ENCODE peak calls at places on chromosomes 7 and 10, in six cellular contexts. C is occipital lobe, V is NCI-H2081, X is EL, E is MV-4-11, N is NCI-H1092 treated with DMSO at 0.1 percent for 48 hours. P is an unnamed sample.

GRCh38 chr10:28947209-28947608 is 269.9 kb downstream of the BAMBI start:
- DNase-seq in C (no peak), V (no peak), X (peak), E (no peak), N (no peak), P (no peak)

GRCh38 chr10:8331387-8331786 is 276.9 kb downstream of the GATA3 start:
- DNase-seq in C (no peak), V (no peak), X (no peak), E (no peak), N (no peak), P (no peak)

GRCh38 chr10:97539523-97540200 is 32.9 kb upstream of the ANKRD2 start:
- DNase-seq in C (no peak), V (no peak), X (peak), E (no peak), N (no peak), P (peak)

GRCh38 chr7:132398253-132398913 is 177.9 kb downstream of the PLXNA4 start:
- DNase-seq in C (no peak), V (no peak), X (no peak), E (no peak), N (peak), P (no peak)

GRCh38 chr7:105656922-105657521 is 75.7 kb upstream of the EFCAB10 start:
- DNase-seq in C (no peak), V (peak), X (peak), E (peak), N (no peak), P (peak)

GRCh38 chr7:129502708-129503685 is 666 bp downstream of the SMKR1 start:
- DNase-seq in C (no peak), V (peak), X (no peak), E (no peak), N (peak), P (no peak)

GRCh38 chr10:9096288-9096687 is 1041.8 kb downstream of the GATA3 start:
- DNase-seq in C (no peak), V (no peak), X (no peak), E (no peak), N (no peak), P (no peak)

GRCh38 chr7:502296-502695 is 17.4 kb downstream of the PDGFA start:
- DNase-seq in C (no peak), V (no peak), X (no peak), E (no peak), N (no peak), P (no peak)

GRCh38 chr10:117137031-117137910 is 799 bp downstream of the VAX1 start:
- DNase-seq in C (no peak), V (peak), X (peak), E (no peak), N (no peak), P (no peak)

GRCh38 chr7:107982463-107982862 is 20.5 kb downstream of the LAMB1 start:
- DNase-seq in C (no peak), V (no peak), X (no peak), E (no peak), N (peak), P (no peak)

GRCh38 chr7:39616138-39616537 is 7.2 kb upstream of the RALA start:
- DNase-seq in C (no peak), V (no peak), X (peak), E (no peak), N (no peak), P (no peak)

GRCh38 chr10:8810677-8811076 is 756.2 kb downstream of the GATA3 start:
- DNase-seq in C (no peak), V (no peak), X (no peak), E (no peak), N (no peak), P (no peak)

GRCh38 chr7:95596183-95597135 is at the start of gene PDK4:
- DNase-seq in C (peak), V (peak), X (peak), E (peak), N (no peak), P (peak)

GRCh38 chr10:13047529-13048206 is 46.2 kb upstream of the CCDC3 start:
- DNase-seq in C (no peak), V (no peak), X (no peak), E (no peak), N (no peak), P (no peak)

GRCh38 chr10:126683466-126683865 is 13.0 kb upstream of the C10orf90 start:
- DNase-seq in C (no peak), V (no peak), X (no peak), E (no peak), N (no peak), P (no peak)

GRCh38 chr7:41730668-41731067 is 27.8 kb upstream of the INHBA start:
- DNase-seq in C (no peak), V (no peak), X (no peak), E (no peak), N (no peak), P (no peak)